ENCODE peak calls at places on chromosomes 1 and 21, in nine cellular contexts. U is brain microvascular endothelial cell, G is aorta, B is Peyer's patch, P is right cardiac atrium, A is testis, J is psoas muscle, M is uterus, S is tibial artery. V is an unnamed sample.

GRCh38 chr1:235917267-235917811 is 50.6 kb upstream of the LYST start:
- DNase-seq in U (peak; percentile 99), G (peak; percentile 77), B (peak; percentile 30), P (peak; percentile 73), A (peak; percentile 72), J (peak; percentile 73), M (peak; percentile 92), S (peak; percentile 94), V (peak; percentile 77)

GRCh38 chr1:23283660-23284602 is 60.2 kb downstream of the HNRNPR start:
- DNase-seq in U (peak; percentile 37), G (no peak), B (no peak), P (no peak), A (no peak), J (no peak), M (no peak), S (no peak), V (no peak)

GRCh38 chr1:12615916-12616708 is 1.9 kb downstream of the DHRS3 start:
- DNase-seq in U (no peak), G (peak; percentile 92), B (no peak), P (peak; percentile 87), A (peak; percentile 47), J (peak; percentile 91), M (peak; percentile 51), S (peak; percentile 80), V (peak; percentile 87)

GRCh38 chr1:224325959-224326358 is 4.0 kb downstream of the NVL start:
- DNase-seq in U (no peak), G (no peak), B (no peak), P (no peak), A (no peak), J (no peak), M (no peak), S (no peak), V (no peak)

GRCh38 chr1:54499097-54500029 is 48.7 kb upstream of the ACOT11 start:
- DNase-seq in U (peak; percentile 17), G (no peak), B (no peak), P (peak; percentile 67), A (peak; percentile 44), J (no peak), M (no peak), S (no peak), V (peak; percentile 49)

GRCh38 chr21:44018813-44019567 is 6.9 kb downstream of the TRAPPC10 start:
- DNase-seq in U (no peak), G (no peak), B (no peak), P (no peak), A (no peak), J (no peak), M (no peak), S (no peak), V (no peak)

GRCh38 chr1:109792056-109792831 is 28.5 kb upstream of the EPS8L3 start:
- DNase-seq in U (peak; percentile 92), G (peak; percentile 88), B (peak; percentile 47), P (peak; percentile 89), A (peak; percentile 84), J (peak; percentile 66), M (peak; percentile 77), S (peak; percentile 62), V (peak; percentile 64)

GRCh38 chr1:150362721-150363425 is 1.1 kb upstream of the RPRD2 start:
- DNase-seq in U (no peak), G (peak; percentile 39), B (no peak), P (no peak), A (peak; percentile 41), J (no peak), M (peak; percentile 20), S (no peak), V (no peak)

GRCh38 chr1:43067856-43068751 is 104.0 kb downstream of the EBNA1BP2 start:
- DNase-seq in U (no peak), G (peak; percentile 78), B (no peak), P (peak; percentile 72), A (no peak), J (no peak), M (no peak), S (no peak), V (peak; percentile 43)

GRCh38 chr1:2639607-2640521 is 7.0 kb upstream of the MMEL1 start:
- DNase-seq in U (no peak), G (no peak), B (no peak), P (peak; percentile 51), A (no peak), J (no peak), M (no peak), S (no peak), V (no peak)

GRCh38 chr1:167675440-167675839 is 45.4 kb downstream of the RCSD1 start:
- DNase-seq in U (no peak), G (no peak), B (no peak), P (no peak), A (no peak), J (no peak), M (no peak), S (no peak), V (no peak)

GRCh38 chr21:38643404-38644023 is 145.2 kb upstream of the ERG start:
- DNase-seq in U (no peak), G (no peak), B (no peak), P (no peak), A (no peak), J (no peak), M (no peak), S (no peak), V (no peak)

GRCh38 chr1:2379733-2380404 is 11.5 kb downstream of the MORN1 start:
- DNase-seq in U (no peak), G (peak; percentile 66), B (no peak), P (no peak), A (no peak), J (peak; percentile 35), M (no peak), S (peak; percentile 15), V (no peak)

GRCh38 chr21:42319851-42320602 is 4.8 kb upstream of the TFF3 start:
- DNase-seq in U (no peak), G (no peak), B (no peak), P (no peak), A (no peak), J (no peak), M (peak; percentile 3), S (no peak), V (peak; percentile 46)

GRCh38 chr1:20413136-20413790 is 72.7 kb downstream of the CAMK2N1 start:
- DNase-seq in U (no peak), G (no peak), B (no peak), P (no peak), A (no peak), J (no peak), M (no peak), S (no peak), V (no peak)

GRCh38 chr1:46171872-46172271 is 3.0 kb upstream of the TSPAN1 start:
- DNase-seq in U (no peak), G (peak; percentile 54), B (no peak), P (no peak), A (no peak), J (no peak), M (no peak), S (no peak), V (peak; percentile 79)

GRCh38 chr1:80675469-80675868 is 1125.3 kb upstream of the ADGRL2 start:
- DNase-seq in U (peak; percentile 1), G (no peak), B (no peak), P (no peak), A (no peak), J (no peak), M (no peak), S (no peak), V (no peak)

GRCh38 chr1:248786106-248786665 is 30.6 kb upstream of the LYPD8 start:
- DNase-seq in U (no peak), G (no peak), B (no peak), P (no peak), A (no peak), J (no peak), M (no peak), S (no peak), V (no peak)

GRCh38 chr1:39230261-39231190 is 26.0 kb downstream of the MACF1 start:
- DNase-seq in U (no peak), G (no peak), B (peak; percentile 66), P (no peak), A (no peak), J (no peak), M (no peak), S (peak; percentile 20), V (no peak)
- H3K27ac ChIP-seq in U (no peak overlapping the region), G (no peak overlapping the region), B (peak overlapping the region; percentile 15), P (no peak overlapping the region), A (no peak overlapping the region), J (peak overlapping the region; percentile 53), M (no peak overlapping the region), S (peak overlapping the region; percentile 41), V (peak overlapping the region; percentile 49)

GRCh38 chr1:227167276-227167829 is 150.9 kb downstream of the CDC42BPA start:
- DNase-seq in U (no peak), G (no peak), B (no peak), P (no peak), A (no peak), J (no peak), M (no peak), S (no peak), V (no peak)

GRCh38 chr1:227161470-227161869 is 156.8 kb downstream of the CDC42BPA start:
- DNase-seq in U (no peak), G (no peak), B (no peak), P (no peak), A (no peak), J (no peak), M (no peak), S (no peak), V (no peak)

GRCh38 chr1:227170361-227171166 is 147.7 kb downstream of the CDC42BPA start:
- DNase-seq in U (no peak), G (no peak), B (no peak), P (no peak), A (no peak), J (no peak), M (no peak), S (no peak), V (peak; percentile 10)

GRCh38 chr1:227169322-227169721 is 149.0 kb downstream of the CDC42BPA start:
- DNase-seq in U (no peak), G (no peak), B (no peak), P (no peak), A (no peak), J (no peak), M (no peak), S (no peak), V (no peak)

GRCh38 chr1:227166559-227166958 is 151.7 kb downstream of the CDC42BPA start:
- DNase-seq in U (no peak), G (no peak), B (no peak), P (no peak), A (no peak), J (no peak), M (no peak), S (no peak), V (no peak)
- H3K27ac ChIP-seq in U (no peak overlapping the region), G (no peak overlapping the region), B (no peak overlapping the region), P (no peak overlapping the region), A (no peak overlapping the region), J (no peak overlapping the region), M (no peak overlapping the region), S (no peak overlapping the region), V (no peak overlapping the region)

GRCh38 chr1:86875722-86876121 is 38.2 kb downstream of the SELENOF start:
- DNase-seq in U (no peak), G (no peak), B (no peak), P (no peak), A (no peak), J (no peak), M (no peak), S (no peak), V (no peak)
- H3K27ac ChIP-seq in U (no peak overlapping the region), G (no peak overlapping the region), B (no peak overlapping the region), P (no peak overlapping the region), A (no peak overlapping the region), J (no peak overlapping the region), M (no peak overlapping the region), S (no peak overlapping the region), V (no peak overlapping the region)

DNA sequence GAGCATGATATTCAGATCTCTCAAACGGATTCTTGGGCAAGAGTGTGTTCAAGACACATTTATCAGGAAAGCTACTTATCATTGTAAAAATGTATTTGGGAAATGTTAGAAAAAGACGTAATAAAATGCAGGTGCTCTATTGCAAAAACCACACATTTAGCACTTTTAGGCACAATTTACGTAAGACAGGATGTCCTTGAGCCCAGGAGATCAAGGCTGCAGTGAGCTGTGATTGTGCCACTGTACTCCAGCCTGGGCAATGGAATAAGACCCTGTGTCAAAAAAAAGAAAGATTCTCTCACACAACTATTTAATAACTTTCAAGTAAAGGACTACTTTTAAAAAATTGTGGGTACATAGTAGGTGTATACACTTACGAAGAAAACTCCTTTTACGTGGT is 18.4 kb downstream of the SLC25A33 start:
- DNase-seq in U (no peak), G (peak; percentile 2), B (no peak), P (no peak), A (no peak), J (no peak), M (no peak), S (no peak), V (no peak)
- H3K27ac ChIP-seq in U (no peak overlapping the region), G (no peak overlapping the region), B (no peak overlapping the region), P (no peak overlapping the region), A (no peak overlapping the region), J (peak overlapping the region; percentile 42), M (no peak overlapping the region), S (no peak overlapping the region), V (no peak overlapping the region)

V was measured in body of pancreas.